ENCODE peak calls at places on chromosomes 11 and 22, in six cellular contexts. D, S, W, K, B and N are unnamed samples.

GRCh38 chr22:43829904-43830851 is 18.1 kb upstream of the EFCAB6 start:
- DNase-seq in D (peak), S (peak), W (peak), K (no peak), B (peak), N (no peak)

GRCh38 chr22:16949561-16949960 is 58.5 kb downstream of the GAB4 start:
- DNase-seq in D (no peak), S (no peak), W (no peak), K (no peak), B (no peak), N (no peak)

GRCh38 chr11:27423125-27423524 is 49.5 kb downstream of the LGR4 start:
- DNase-seq in D (no peak), S (peak), W (peak), K (peak), B (peak), N (peak)

GRCh38 chr22:30574095-30574981 is at the start of gene GAL3ST1:
- DNase-seq in D (no peak), S (no peak), W (no peak), K (peak), B (no peak), N (no peak)

GRCh38 chr22:33895444-33895843 is 24.8 kb downstream of the LARGE1 start:
- DNase-seq in D (no peak), S (no peak), W (no peak), K (no peak), B (no peak), N (no peak)

GRCh38 chr11:3905080-3905953 is 49.9 kb downstream of the STIM1 start:
- DNase-seq in D (no peak), S (no peak), W (peak), K (peak), B (peak), N (peak)

GRCh38 chr22:23146842-23147205 is 1.5 kb downstream of the RAB36 start:
- DNase-seq in D (no peak), S (no peak), W (peak), K (no peak), B (no peak), N (no peak)

GRCh38 chr11:68142028-68142412 is 20.8 kb upstream of the CHKA start:
- DNase-seq in D (no peak), S (no peak), W (no peak), K (no peak), B (no peak), N (no peak)

GRCh38 chr11:2732940-2733628 is 33.3 kb upstream of the KCNQ1OT1 start:
- DNase-seq in D (no peak), S (no peak), W (no peak), K (no peak), B (no peak), N (no peak)

GRCh38 chr11:77062924-77063323 is 3.8 kb upstream of the CAPN5 start:
- DNase-seq in D (no peak), S (no peak), W (peak), K (peak), B (no peak), N (no peak)

GRCh38 chr11:132099692-132100091 is 729.3 kb downstream of the NTM start:
- DNase-seq in D (no peak), S (no peak), W (no peak), K (no peak), B (no peak), N (no peak)
- TF ChIP-seq CTCF in D (peak), S (no peak), W (peak), K (peak), B (no peak), N (peak)

GRCh38 chr11:120643254-120643653 is 131.7 kb downstream of the GRIK4 start:
- DNase-seq in D (no peak), S (no peak), W (no peak), K (no peak), B (no peak), N (no peak)

GRCh38 chr11:120637131-120637530 is 125.6 kb downstream of the GRIK4 start:
- DNase-seq in D (no peak), S (no peak), W (no peak), K (no peak), B (no peak), N (no peak)

GRCh38 chr11:120646206-120646605 is 134.7 kb downstream of the GRIK4 start:
- DNase-seq in D (no peak), S (no peak), W (no peak), K (no peak), B (no peak), N (no peak)

GRCh38 chr11:120645639-120646038 is 134.1 kb downstream of the GRIK4 start:
- DNase-seq in D (peak), S (no peak), W (peak), K (no peak), B (no peak), N (no peak)

DNA sequence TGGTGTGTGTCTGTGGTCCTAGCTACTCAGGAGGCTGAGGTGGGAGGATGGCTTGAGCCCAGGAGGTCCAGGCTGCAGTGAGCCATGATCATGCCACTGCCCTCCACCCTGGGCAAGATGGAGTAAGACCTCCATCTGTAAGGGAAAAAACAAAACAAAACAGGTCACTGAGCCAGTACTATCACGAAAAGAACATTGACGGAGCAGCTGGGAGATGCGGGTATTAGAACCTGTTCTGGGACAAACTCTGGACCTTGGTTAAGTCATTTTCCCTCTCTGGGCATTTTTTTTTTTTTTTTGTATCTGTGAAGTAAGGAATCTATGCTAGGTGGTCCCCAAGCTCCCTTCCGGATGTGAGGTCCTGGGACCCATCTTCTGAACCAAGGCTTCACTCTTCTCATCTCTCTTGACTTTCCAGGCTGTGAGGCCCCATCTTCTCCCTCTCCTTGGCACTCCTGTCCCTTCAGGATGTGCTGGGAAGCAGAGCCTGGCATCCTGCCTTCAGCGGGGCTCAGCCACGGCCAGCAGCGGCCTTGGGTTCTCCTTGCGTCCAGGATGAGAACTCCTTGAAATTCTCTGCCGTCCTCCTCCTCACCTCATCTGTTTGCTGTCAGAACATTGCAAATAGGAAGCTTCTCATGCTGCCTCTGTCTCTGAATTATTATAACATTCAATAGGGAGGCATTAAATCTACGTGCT is 130.8 kb downstream of the GRIK4 start:
- DNase-seq in D (no peak), S (no peak), W (no peak), K (no peak), B (no peak), N (no peak)
- TF ChIP-seq CTCF in D (no peak), S (no peak), W (no peak), K (no peak), B (no peak), N (no peak)

GRCh38 chr11:74615311-74615710 is 22.9 kb downstream of the POLD3 start:
- DNase-seq in D (no peak), S (no peak), W (no peak), K (no peak), B (no peak), N (no peak)

GRCh38 chr11:74615988-74616387 is 23.6 kb downstream of the POLD3 start:
- DNase-seq in D (no peak), S (no peak), W (no peak), K (no peak), B (no peak), N (no peak)

GRCh38 chr11:74612877-74613276 is 20.5 kb downstream of the POLD3 start:
- DNase-seq in D (no peak), S (no peak), W (no peak), K (no peak), B (peak), N (peak)

GRCh38 chr11:74611369-74611861 is 19.0 kb downstream of the POLD3 start:
- DNase-seq in D (peak), S (no peak), W (peak), K (no peak), B (peak), N (peak)
- TF ChIP-seq CTCF in D (peak), S (peak), W (peak), K (peak), B (peak), N (peak)

GRCh38 chr11:101508370-101508769 is 75.4 kb downstream of the TRPC6 start:
- DNase-seq in D (no peak), S (no peak), W (no peak), K (no peak), B (no peak), N (no peak)
- TF ChIP-seq CTCF in D (no peak), S (no peak), W (no peak), K (no peak), B (no peak), N (no peak)

DNA sequence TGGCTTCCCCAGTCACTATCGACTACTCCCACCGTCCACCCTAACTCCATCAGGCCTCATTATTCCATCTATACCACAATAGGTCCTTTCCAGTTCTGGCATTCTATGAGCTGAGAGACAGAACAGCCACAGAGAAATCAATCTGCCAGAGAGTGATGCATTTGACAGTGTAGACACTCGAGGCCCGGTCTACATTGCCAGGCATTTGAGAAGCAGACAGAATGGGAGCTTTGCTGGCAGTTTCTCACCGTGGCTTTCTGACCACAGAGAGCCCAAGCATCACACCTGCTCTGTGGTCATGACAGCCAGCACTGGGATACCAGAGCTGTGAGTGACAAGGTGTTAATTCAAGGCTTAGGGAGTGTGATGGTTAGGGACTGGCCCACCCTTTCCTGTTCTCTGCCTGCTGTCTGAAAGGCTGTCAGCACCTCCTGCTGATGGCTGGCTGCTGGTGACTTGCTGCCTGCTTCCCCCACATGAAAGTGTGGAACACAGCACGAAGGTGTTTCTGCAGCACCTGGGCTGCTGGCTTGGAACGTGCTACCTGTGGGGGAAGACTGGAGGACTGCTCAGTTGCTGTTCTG is 137.8 kb downstream of the KIRREL3 start:
- DNase-seq in D (no peak), S (no peak), W (no peak), K (no peak), B (peak), N (no peak)
- TF ChIP-seq CTCF in D (no peak), S (no peak), W (no peak), K (no peak), B (no peak), N (no peak)

GRCh38 chr22:38728899-38729796 is 23.4 kb downstream of the GTPBP1 start:
- DNase-seq in D (no peak), S (no peak), W (peak), K (no peak), B (no peak), N (no peak)

GRCh38 chr22:38727123-38727522 is 21.4 kb downstream of the GTPBP1 start:
- DNase-seq in D (no peak), S (no peak), W (no peak), K (no peak), B (no peak), N (no peak)

GRCh38 chr22:38725900-38726655 is 20.3 kb downstream of the GTPBP1 start:
- DNase-seq in D (no peak), S (no peak), W (no peak), K (no peak), B (no peak), N (no peak)

GRCh38 chr22:38729946-38730345 is 24.2 kb downstream of the GTPBP1 start:
- DNase-seq in D (no peak), S (no peak), W (no peak), K (no peak), B (no peak), N (no peak)

DNA sequence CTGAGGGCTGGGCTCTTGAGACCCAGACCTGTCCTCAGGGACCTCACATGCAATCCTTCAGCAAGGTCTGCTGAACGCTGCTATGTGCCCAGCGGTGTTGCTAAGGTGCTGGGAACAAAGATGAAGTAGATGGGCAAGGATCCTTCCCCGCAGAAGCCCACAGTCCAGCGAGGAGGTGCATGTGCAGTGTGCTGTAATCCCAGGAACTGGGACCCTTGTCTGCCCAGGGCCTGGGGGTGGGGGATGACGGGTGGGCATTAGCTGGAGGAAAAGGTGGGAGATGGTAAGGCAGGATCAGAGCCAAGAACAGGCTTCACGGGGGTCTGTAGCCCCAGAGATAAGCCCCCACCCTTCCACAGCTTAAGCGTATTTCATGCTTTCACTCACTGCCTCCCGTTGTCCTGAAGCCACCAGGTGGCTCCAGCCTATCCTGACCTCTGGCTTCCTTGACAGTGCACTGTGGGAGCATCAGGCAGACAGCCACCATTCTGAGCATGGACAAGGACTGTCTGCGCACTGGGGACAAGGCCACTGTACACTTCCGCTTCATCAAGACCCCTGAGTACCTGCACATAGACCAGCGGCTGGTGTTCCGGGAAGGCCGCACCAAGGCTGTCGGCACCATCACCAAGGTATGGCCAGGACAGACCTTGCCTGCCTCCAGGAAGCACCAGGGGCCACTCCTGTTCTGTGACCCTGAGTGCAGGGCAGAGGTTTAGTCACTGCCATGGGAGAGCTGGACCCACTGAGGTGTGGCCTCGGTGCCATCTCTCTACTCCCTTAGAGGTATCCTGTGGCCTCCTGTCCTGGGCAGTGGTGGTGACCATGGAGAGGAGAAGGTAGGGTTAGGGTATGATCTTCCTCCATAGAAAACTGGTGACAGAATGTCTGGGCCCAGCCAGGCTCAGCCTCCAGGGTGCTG is 22.0 kb downstream of the GTPBP1 start:
- DNase-seq in D (no peak), S (no peak), W (no peak), K (no peak), B (no peak), N (no peak)
- TF ChIP-seq CTCF in D (no peak), S (no peak), W (no peak), K (no peak), B (no peak), N (no peak)

GRCh38 chr22:37634505-37635002 is 4.9 kb upstream of the SH3BP1 start:
- DNase-seq in D (no peak), S (no peak), W (no peak), K (no peak), B (no peak), N (no peak)
- TF ChIP-seq CTCF in D (peak), S (no peak), W (peak), K (no peak), B (no peak), N (peak)